ENCODE peak calls at places on chromosome 7, in four cellular contexts. Y is astrocyte, H is heart right ventricle, E is hepatocyte. R is an unnamed sample.
A peak's percentile ranks its signal among the peaks of the same experiment; 100 is the strongest.

GRCh38 chr7:51062222-51062987 is 254.2 kb downstream of the COBL start:
- DNase-seq in Y (no peak), H (no peak), E (no peak), R (no peak)

GRCh38 chr7:142873281-142873784 is 12.2 kb downstream of the TRPV6 start:
- DNase-seq in H (no peak), E (no peak), Y (no peak), R (no peak)

GRCh38 chr7:148753224-148753623 is 54.5 kb downstream of the CUL1 start:
- DNase-seq in E (no peak), H (no peak), Y (peak; percentile 14), R (no peak)

GRCh38 chr7:105141068-105141467 is 127.1 kb downstream of the KMT2E start:
- DNase-seq in H (no peak), E (peak; percentile 47), Y (peak; percentile 67), R (no peak)

GRCh38 chr7:148962823-148963582 is 65.3 kb downstream of the PDIA4 start:
- DNase-seq in Y (peak; percentile 22), E (peak; percentile 78), H (peak; percentile 70), R (no peak)

GRCh38 chr7:80682744-80683143 is 44.3 kb downstream of the CD36 start:
- DNase-seq in H (no peak), Y (no peak), E (no peak), R (no peak)

GRCh38 chr7:351681-352480 is 61.9 kb downstream of the FOXL3 start:
- DNase-seq in E (no peak), Y (no peak), H (no peak), R (no peak)

GRCh38 chr7:23246540-23246939 is at the start of gene GPNMB:
- DNase-seq in H (peak; percentile 24), E (peak; percentile 50), Y (peak; percentile 81), R (peak; percentile 72)

GRCh38 chr7:2572101-2572842 is 13.5 kb downstream of the IQCE start:
- DNase-seq in H (no peak), E (peak; percentile 49), Y (peak; percentile 74), R (no peak)

GRCh38 chr7:98240961-98241673 is 10.9 kb downstream of the TECPR1 start:
- DNase-seq in E (peak; percentile 59), Y (no peak), H (peak; percentile 31), R (no peak)

GRCh38 chr7:18515067-18515466 is 19.5 kb downstream of the HDAC9 start:
- DNase-seq in H (no peak), E (no peak), Y (peak; percentile 62), R (no peak)

GRCh38 chr7:46932656-46933424 is 649.1 kb downstream of the TNS3 start:
- DNase-seq in E (peak; percentile 55), Y (peak; percentile 95), H (peak; percentile 24), R (peak; percentile 69)

GRCh38 chr7:105787793-105788192 is 88.6 kb downstream of the ATXN7L1 start:
- DNase-seq in H (no peak), Y (no peak), E (no peak), R (no peak)

GRCh38 chr7:31408120-31408729 is 67.7 kb upstream of the NEUROD6 start:
- DNase-seq in E (peak; percentile 70), H (no peak), Y (peak; percentile 83), R (no peak)

GRCh38 chr7:76282344-76283253 is 19.9 kb upstream of the HSPB1 start:
- DNase-seq in H (no peak), E (no peak), Y (no peak), R (no peak)

GRCh38 chr7:55245271-55245723 is 119.8 kb upstream of the LANCL2 start:
- DNase-seq in Y (peak; percentile 99), E (no peak), H (no peak), R (peak; percentile 38)

GRCh38 chr7:28955723-28956607 is 2.2 kb downstream of the TRIL start:
- DNase-seq in Y (no peak), H (peak; percentile 73), E (peak; percentile 89), R (peak; percentile 68)

GRCh38 chr7:116271161-116271979 is 61.0 kb downstream of the TES start:
- DNase-seq in E (no peak), H (no peak), Y (peak; percentile 70), R (no peak)

GRCh38 chr7:74002474-74003017 is 25.4 kb upstream of the ELN start:
- DNase-seq in E (no peak), Y (peak; percentile 81), H (peak; percentile 57), R (no peak)

GRCh38 chr7:17234398-17235021 is 63.9 kb upstream of the AHR start:
- DNase-seq in H (peak; percentile 41), E (peak; percentile 85), Y (peak; percentile 96), R (no peak)

GRCh38 chr7:36658603-36659516 is 65.4 kb downstream of the AOAH start:
- DNase-seq in Y (peak; percentile 94), H (peak; percentile 16), E (peak; percentile 52), R (no peak)

GRCh38 chr7:77258014-77258413 is 58.4 kb upstream of the FGL2 start:
- DNase-seq in Y (no peak), H (no peak), E (no peak), R (no peak)

GRCh38 chr7:142867097-142867378 is 12.2 kb downstream of the EPHB6 start:
- DNase-seq in E (no peak), Y (no peak), H (no peak), R (no peak)

GRCh38 chr7:30846378-30846777 is 65.3 kb upstream of the AQP1 start:
- DNase-seq in H (no peak), E (no peak), Y (no peak), R (no peak)

GRCh38 chr7:98613601-98614425 is 3.3 kb upstream of the NPTX2 start:
- DNase-seq in Y (peak; percentile 34), H (no peak), E (peak; percentile 67), R (no peak)

GRCh38 chr7:157473051-157473569 is 136.3 kb downstream of the DNAJB6 start:
- DNase-seq in Y (no peak), E (no peak), H (no peak), R (peak; percentile 13)

GRCh38 chr7:21912305-21912704 is 33.4 kb downstream of the CDCA7L start:
- DNase-seq in H (peak; percentile 76), Y (peak; percentile 80), E (no peak), R (no peak)

GRCh38 chr7:134120405-134120804 is 6.7 kb upstream of the LRGUK start:
- DNase-seq in Y (no peak), E (no peak), H (no peak), R (no peak)

GRCh38 chr7:50554431-50554830 is 10.8 kb downstream of the DDC start:
- DNase-seq in H (no peak), Y (no peak), E (no peak), R (no peak)

GRCh38 chr7:55128693-55129394 is 110.0 kb downstream of the EGFR start:
- DNase-seq in Y (peak; percentile 67), E (no peak), H (peak; percentile 81), R (no peak)

GRCh38 chr7:151727579-151728285 is 149.2 kb downstream of the PRKAG2 start:
- DNase-seq in E (peak; percentile 89), Y (peak; percentile 94), H (peak; percentile 53), R (peak; percentile 90)

GRCh38 chr7:126179916-126180315 is 1072.8 kb downstream of the GRM8 start:
- DNase-seq in Y (no peak), H (no peak), E (no peak), R (no peak)

GRCh38 chr7:107660381-107661080 is at the start of gene SLC26A4:
- DNase-seq in Y (no peak), H (no peak), E (peak; percentile 8), R (no peak)
- H3K4me3 ChIP-seq in Y (peak within 1 kb of the TSS; percentile 68), H (peak within 1 kb of the TSS; percentile 60), E (peak within 1 kb of the TSS; percentile 59), R (peak within 1 kb of the TSS; percentile 24)

GRCh38 chr7:26181474-26182227 is 18.9 kb downstream of the HNRNPA2B1 start:
- DNase-seq in E (no peak), Y (no peak), H (no peak), R (no peak)

GRCh38 chr7:26178272-26178960 is 22.1 kb downstream of the HNRNPA2B1 start:
- DNase-seq in H (no peak), Y (no peak), E (no peak), R (no peak)

GRCh38 chr7:26180792-26181198 is 19.8 kb downstream of the HNRNPA2B1 start:
- DNase-seq in E (no peak), H (no peak), Y (no peak), R (no peak)

GRCh38 chr7:26179826-26180497 is 20.6 kb downstream of the HNRNPA2B1 start:
- DNase-seq in Y (no peak), E (no peak), H (no peak), R (no peak)

GRCh38 chr7:26179422-26179821 is 21.1 kb downstream of the HNRNPA2B1 start:
- DNase-seq in E (no peak), Y (no peak), H (no peak), R (no peak)
- TF ChIP-seq CTCF in E (no peak), Y (no peak), H (no peak), R (no peak)

GRCh38 chr7:120053390-120053961 is 219.5 kb upstream of the KCND2 start:
- DNase-seq in H (no peak), Y (peak; percentile 83), E (no peak), R (no peak)
- H3K27ac ChIP-seq in H (peak overlapping the region; percentile 63), Y (peak overlapping the region; percentile 62), E (peak overlapping the region; percentile 78), R (peak overlapping the region; percentile 58)

GRCh38 chr7:1537631-1538412 is 7.3 kb downstream of the MAFK start:
- DNase-seq in Y (peak; percentile 92), H (peak; percentile 97), E (peak; percentile 90), R (peak; percentile 100)

GRCh38 chr7:1538544-1539345 is 8.2 kb downstream of the MAFK start:
- DNase-seq in H (peak; percentile 12), E (peak; percentile 10), Y (no peak), R (no peak)

GRCh38 chr7:1535695-1536094 is 5.2 kb downstream of the MAFK start:
- DNase-seq in H (no peak), Y (no peak), E (no peak), R (no peak)

GRCh38 chr7:1536105-1536767 is 5.7 kb downstream of the MAFK start:
- DNase-seq in E (no peak), Y (no peak), H (no peak), R (peak; percentile 56)

GRCh38 chr7:1536768-1537630 is 6.5 kb downstream of the MAFK start:
- DNase-seq in E (peak; percentile 99), H (peak; percentile 97), Y (peak; percentile 97), R (peak; percentile 99)
- H3K4me3 ChIP-seq in E (no peak overlapping the region), H (peak overlapping the region; percentile 61), Y (peak overlapping the region; percentile 60), R (peak overlapping the region; percentile 42)